ENCODE peak calls at places on chromosomes 7 and 10, in five cellular contexts. K is CD8-positive, alpha-beta memory T cell; V is body of pancreas; T is mesenchymal stem cell; J is tibial artery. A is an unnamed sample. For H3K4me1 and H3K9me3, the result is how much of the 10 kb centered on the place peaks cover.

GRCh38 chr10:17643339-17643754 is 604 bp upstream of the STAM start:
- DNase-seq in T (peak), K (no peak), V (peak), J (peak), A (no peak)

GRCh38 chr7:111292026-111292430 is 201.1 kb downstream of the LRRN3 start:
- DNase-seq in V (no peak), K (no peak), T (no peak), J (no peak), A (no peak)

GRCh38 chr7:88546808-88547207 is 212.7 kb upstream of the ZNF804B start:
- DNase-seq in T (no peak), J (no peak), K (no peak), V (peak), A (no peak)

GRCh38 chr10:120804020-120804419 is 47.1 kb upstream of the WDR11 start:
- DNase-seq in K (no peak), J (no peak), T (no peak), V (no peak), A (no peak)

GRCh38 chr7:16646427-16647081 is 573 bp downstream of the BZW2 start:
- DNase-seq in T (peak), K (no peak), V (no peak), J (peak), A (no peak)

GRCh38 chr7:16813232-16813616 is 8.4 kb upstream of the AGR2 start:
- DNase-seq in J (no peak), V (no peak), T (no peak), K (no peak), A (no peak)

GRCh38 chr10:2284071-2284470 is 546.7 kb upstream of the ADARB2 start:
- DNase-seq in K (no peak), J (no peak), V (no peak), T (no peak), A (no peak)

GRCh38 chr10:91051834-91052233 is 130.9 kb upstream of the ANKRD1 start:
- DNase-seq in V (no peak), K (no peak), T (no peak), J (no peak), A (peak)

GRCh38 chr10:12430406-12430982 is 81.1 kb downstream of the CAMK1D start:
- DNase-seq in J (no peak), T (no peak), K (no peak), V (no peak), A (no peak)

GRCh38 chr7:27148776-27149641 is 1.4 kb upstream of the HOXA6 start:
- DNase-seq in K (no peak), V (no peak), T (peak), J (peak), A (no peak)

GRCh38 chr7:6106140-6106904 is 75.1 kb downstream of the ANKRD61 start:
- DNase-seq in K (peak), T (peak), V (peak), J (no peak), A (peak)

GRCh38 chr10:90602815-90603600 is 254.8 kb downstream of the HTR7 start:
- DNase-seq in J (no peak), K (no peak), V (no peak), T (peak), A (no peak)

GRCh38 chr10:43044444-43045245 is 32.2 kb upstream of the RET start:
- DNase-seq in J (peak), K (no peak), V (peak), T (no peak), A (peak)

GRCh38 chr10:128163701-128164100 is 37.5 kb upstream of the MKI67 start:
- DNase-seq in K (no peak), T (no peak), J (no peak), V (no peak), A (no peak)

GRCh38 chr10:66564341-66564740 is 361.5 kb upstream of the LRRTM3 start:
- DNase-seq in T (no peak), V (no peak), J (no peak), K (no peak), A (no peak)

GRCh38 chr10:14569274-14570060 is 205.2 kb downstream of the FAM107B start:
- DNase-seq in T (no peak), V (peak), J (no peak), K (peak), A (no peak)

GRCh38 chr7:21620054-21620453 is 77.2 kb downstream of the DNAH11 start:
- DNase-seq in T (peak), K (no peak), J (no peak), V (no peak), A (no peak)

GRCh38 chr7:45174966-45175765 is 17.6 kb downstream of the RAMP3 start:
- DNase-seq in V (no peak), T (no peak), J (peak), K (peak), A (no peak)

GRCh38 chr10:109191341-109191740 is 732.0 kb downstream of the XPNPEP1 start:
- DNase-seq in K (no peak), V (no peak), J (no peak), T (no peak), A (no peak)

GRCh38 chr10:79585870-79586527 is 24.7 kb upstream of the SFTPA1 start:
- DNase-seq in V (no peak), K (no peak), T (no peak), J (no peak), A (no peak)

GRCh38 chr7:3482147-3482921 is 181.3 kb downstream of the SDK1 start:
- DNase-seq in V (peak), J (no peak), T (peak), K (no peak), A (no peak)

GRCh38 chr10:110531687-110532086 is 34.0 kb downstream of the DUSP5 start:
- DNase-seq in K (no peak), T (no peak), V (no peak), J (no peak), A (no peak)
- H3K4me1 ChIP-seq in K (under half), T (under half), V (under half), J (under half), A (under half)

GRCh38 chr7:106865130-106866115 is at the start of gene PIK3CG:
- DNase-seq in T (peak), V (no peak), K (no peak), J (no peak), A (no peak)

GRCh38 chr7:106867641-106868351 is 2.7 kb downstream of the PIK3CG start:
- DNase-seq in V (no peak), K (no peak), T (no peak), J (no peak), A (no peak)

GRCh38 chr7:106868364-106868763 is 3.3 kb downstream of the PIK3CG start:
- DNase-seq in V (no peak), K (no peak), T (no peak), J (no peak), A (no peak)

GRCh38 chr7:106864298-106865081 is 592 bp upstream of the PIK3CG start:
- DNase-seq in K (no peak), T (peak), V (no peak), J (no peak), A (no peak)

GRCh38 chr7:106866298-106867281 is 1.5 kb downstream of the PIK3CG start:
- DNase-seq in T (no peak), V (no peak), K (no peak), J (no peak), A (no peak)
- H3K27ac ChIP-seq in T (no peak), V (no peak), K (peak), J (no peak), A (no peak)

DNA sequence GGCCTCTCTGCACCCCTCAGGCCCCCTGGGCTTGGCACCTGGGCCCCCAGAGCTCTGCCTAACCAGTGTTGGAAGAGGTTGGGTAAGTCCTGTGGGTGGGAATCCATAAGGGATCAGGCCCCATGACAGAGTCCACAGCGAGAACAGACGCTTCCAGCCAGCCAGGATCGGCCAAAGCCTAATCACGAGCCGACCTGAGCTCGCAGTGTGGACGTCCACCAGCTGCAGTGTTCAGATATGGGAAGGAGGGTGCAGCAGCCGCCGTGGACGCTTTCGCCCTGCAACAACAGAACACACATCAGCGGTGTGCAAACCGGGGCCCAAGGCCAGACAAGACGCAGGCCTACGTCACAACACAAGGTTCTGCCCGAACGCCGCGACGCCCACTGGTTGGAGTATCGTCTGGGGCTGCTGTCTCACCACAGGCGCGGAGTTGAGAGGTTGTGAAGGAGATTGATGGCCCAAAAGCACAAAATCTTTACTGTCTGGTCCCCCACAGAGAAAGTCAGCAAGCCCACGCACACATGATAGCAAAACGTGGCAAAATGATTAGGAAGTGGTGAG is 102.1 kb downstream of the FOXL3 start:
- DNase-seq in K (peak), V (peak), T (no peak), J (peak), A (no peak)
- H3K9me3 ChIP-seq in K (under half), V (under half), T (under half), J (under half), A (under half)

GRCh38 chr7:130959743-130960207 is 225.8 kb upstream of the KLF14 start:
- DNase-seq in T (peak), J (no peak), K (no peak), V (no peak), A (no peak)
- H3K4me1 ChIP-seq in T (under half), J (under half), K (half or more), V (under half), A (half or more)

DNA sequence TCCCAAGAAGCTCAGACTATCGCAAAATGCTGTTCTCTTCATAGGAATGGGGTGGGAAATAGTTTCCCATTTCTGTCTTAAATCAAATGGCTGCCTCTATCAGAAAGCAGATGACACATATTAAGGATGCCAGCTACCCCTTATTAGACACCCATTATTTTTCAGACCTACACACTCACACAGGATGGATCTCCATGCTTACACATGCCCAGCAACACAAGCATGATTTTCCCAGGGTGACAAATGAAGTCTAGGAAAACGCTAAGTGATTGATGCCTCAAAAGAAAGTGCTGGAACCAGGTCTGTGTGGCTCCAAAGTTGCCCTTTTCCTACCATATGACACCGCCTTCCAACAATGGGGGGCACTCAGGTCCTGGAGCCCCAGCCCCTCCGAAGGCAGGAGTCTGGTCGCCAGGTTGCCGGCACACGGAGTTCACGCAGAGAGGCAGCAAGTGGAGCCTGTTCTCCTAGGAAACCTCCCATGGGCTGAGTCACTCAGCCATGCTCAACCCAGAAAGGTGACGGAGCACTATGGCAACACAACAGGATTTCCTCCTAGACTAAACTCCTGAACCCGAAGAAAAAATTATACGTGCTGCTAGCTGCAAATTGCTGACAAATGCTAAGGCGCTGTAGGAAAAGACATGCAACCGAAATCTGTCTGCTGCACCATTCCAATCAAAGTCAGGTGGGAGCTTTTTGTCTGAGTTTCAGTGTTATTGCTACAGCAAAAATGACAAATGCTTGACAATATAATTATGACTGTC is 19.8 kb downstream of the VOPP1 start:
- DNase-seq in V (no peak), K (no peak), T (peak), J (peak), A (no peak)
- H3K27ac ChIP-seq in V (no peak), K (no peak), T (peak), J (peak), A (no peak)

DNA sequence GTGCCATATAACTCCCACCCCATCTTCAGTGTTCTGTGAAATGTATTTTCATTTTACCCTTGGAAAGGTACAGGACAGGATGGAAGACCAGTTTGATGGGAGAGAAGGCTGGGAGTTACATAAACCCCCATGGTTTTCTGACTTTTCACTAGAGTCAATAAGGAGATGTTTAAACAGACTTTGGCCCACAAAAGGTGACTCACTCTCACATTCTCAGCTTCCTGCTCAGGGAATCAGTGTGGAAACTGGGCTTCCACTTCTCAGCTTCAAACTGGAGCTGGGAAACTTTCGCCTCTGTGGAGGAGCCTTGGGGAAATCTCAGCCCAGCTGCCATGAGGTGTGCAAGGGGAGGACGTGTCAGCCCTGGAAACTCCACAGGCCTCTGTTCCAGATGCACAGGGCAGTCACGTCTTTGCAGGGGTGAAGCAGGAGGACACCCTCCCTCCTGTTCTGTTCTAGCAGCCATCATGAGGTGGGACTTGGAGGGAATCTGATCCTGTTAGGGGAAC is 560.5 kb upstream of the GALNT17 start:
- DNase-seq in J (no peak), V (no peak), T (peak), K (no peak), A (no peak)
- H3K9me3 ChIP-seq in J (under half), V (under half), T (under half), K (under half), A (under half)

DNA sequence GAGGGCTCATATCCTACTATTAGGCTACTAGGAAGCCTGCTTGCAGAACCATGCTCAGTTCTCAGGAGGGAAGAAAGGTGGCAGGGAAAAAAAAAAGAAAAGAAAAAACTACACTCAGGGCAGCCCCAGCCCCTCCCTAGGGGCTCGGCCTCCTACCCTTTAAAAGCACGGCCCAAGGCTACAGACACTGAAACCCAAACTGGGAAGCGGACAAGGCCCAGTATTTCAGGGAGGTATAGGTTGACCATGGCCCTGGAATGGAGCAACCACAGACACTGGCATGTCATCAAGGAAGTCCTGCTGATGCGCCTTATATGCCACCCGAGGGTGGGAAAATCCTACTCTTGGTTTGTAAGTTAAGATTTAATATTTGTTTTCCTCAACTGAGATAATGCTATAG is 50.8 kb downstream of the DLG5 start:
- DNase-seq in V (no peak), T (no peak), K (no peak), J (no peak), A (no peak)
- H3K4me1 ChIP-seq in V (under half), T (under half), K (under half), J (under half), A (under half)

DNA sequence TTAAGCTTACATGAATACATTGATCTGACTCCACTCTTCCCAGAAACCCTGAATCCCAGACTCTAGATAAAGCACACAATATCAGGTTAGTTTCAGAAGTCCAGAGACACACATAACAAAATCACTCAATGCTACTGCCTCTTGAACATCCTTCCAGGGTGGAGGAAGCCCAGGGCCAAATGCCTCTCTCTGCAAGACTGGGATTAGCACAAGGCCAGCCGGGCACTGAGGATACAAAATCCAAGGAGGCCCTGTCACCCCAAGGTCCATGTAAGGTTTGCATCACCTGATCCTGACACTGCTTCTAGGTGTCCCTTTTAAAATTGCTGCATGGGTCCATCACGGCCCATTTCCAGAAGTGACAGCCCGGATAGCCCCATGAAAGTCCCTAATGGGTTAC is 2.6 kb upstream of the PLXNA4 start:
- DNase-seq in T (no peak), V (no peak), K (no peak), J (no peak), A (no peak)
- H3K27ac ChIP-seq in T (no peak), V (no peak), K (no peak), J (no peak), A (no peak)

GRCh38 chr7:150531704-150532103 is 17.0 kb downstream of the GIMAP7 start:
- DNase-seq in V (no peak), J (no peak), T (no peak), K (no peak), A (no peak)
- H3K9me3 ChIP-seq in V (under half), J (under half), T (under half), K (under half), A (under half)

DNA sequence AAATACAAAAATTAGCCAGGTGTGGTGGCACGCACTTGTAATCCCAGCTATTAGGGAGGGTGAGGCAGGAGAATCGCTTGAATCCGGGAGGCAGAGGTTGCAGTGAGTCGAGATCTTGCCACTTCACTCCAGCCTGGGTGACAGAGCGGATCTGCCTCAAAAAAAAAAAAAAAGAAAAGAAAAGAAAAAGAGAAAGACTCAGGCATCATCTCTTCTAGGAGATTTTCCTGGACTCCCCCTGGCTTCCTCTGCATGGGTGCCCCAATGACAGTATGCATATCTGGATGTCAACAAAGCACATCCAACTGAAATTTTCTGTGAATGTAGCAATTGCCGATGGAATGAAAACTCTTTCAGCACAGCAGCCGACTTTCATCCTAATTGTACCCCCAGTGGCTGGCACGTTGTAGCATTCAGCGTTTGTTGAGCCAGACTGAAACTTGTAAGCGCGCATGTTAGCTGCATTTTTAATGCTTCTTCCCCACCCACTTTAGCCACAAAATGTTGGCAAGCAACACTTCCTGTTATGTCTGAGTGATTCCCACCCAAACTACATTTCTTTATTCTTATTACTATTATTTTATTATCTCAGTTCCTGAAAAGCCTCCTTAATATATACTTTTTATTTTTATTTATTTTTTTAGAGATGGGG is 70.2 kb downstream of the PRTFDC1 start:
- DNase-seq in V (no peak), J (no peak), T (no peak), K (peak), A (no peak)
- H3K4me1 ChIP-seq in V (under half), J (under half), T (under half), K (half or more), A (under half)